ENCODE peak calls at places on chromosomes 5 and 9, in seven cellular contexts. A is pancreas, J is GM23338, I is BE2C, R is tibial artery, Z is gastrocnemius medialis, C is kidney. U is an unnamed sample.
A peak's percentile ranks its signal among the peaks of the same experiment; 100 is the strongest.

GRCh38 chr9:81826541-81826906 is 101.7 kb upstream of the SPATA31D4 start:
- DNase-seq in I (no peak), C (no peak), R (peak; percentile 28), A (no peak), Z (no peak), J (no peak), U (no peak)

GRCh38 chr5:169181785-169182184 is 119.2 kb downstream of the SLIT3 start:
- DNase-seq in Z (no peak), J (no peak), C (no peak), R (no peak), A (no peak), I (no peak), U (no peak)

GRCh38 chr9:134733480-134734232 is 92.1 kb downstream of the COL5A1 start:
- DNase-seq in A (no peak), C (no peak), I (no peak), R (no peak), Z (no peak), J (no peak), U (no peak)

GRCh38 chr5:157729858-157730257 is 1.4 kb upstream of the THG1L start:
- DNase-seq in C (no peak), A (no peak), Z (no peak), I (no peak), R (no peak), J (no peak), U (no peak)

GRCh38 chr5:156450778-156451177 is 123.8 kb downstream of the SGCD start:
- DNase-seq in I (no peak), Z (no peak), A (no peak), R (no peak), C (no peak), J (no peak), U (no peak)

GRCh38 chr5:176843673-176844072 is 33.3 kb downstream of the UNC5A start:
- DNase-seq in A (no peak), Z (no peak), C (peak; percentile 53), R (no peak), J (no peak), I (no peak), U (no peak)

GRCh38 chr5:80033513-80033912 is 1.6 kb upstream of the THBS4 start:
- DNase-seq in A (no peak), Z (no peak), R (no peak), J (no peak), I (no peak), C (no peak), U (no peak)

GRCh38 chr9:20271723-20272122 is 350.6 kb downstream of the MLLT3 start:
- DNase-seq in C (no peak), R (no peak), A (no peak), Z (no peak), J (no peak), I (no peak), U (no peak)

GRCh38 chr9:99140685-99141314 is 35.9 kb downstream of the TGFBR1 start:
- DNase-seq in Z (peak; percentile 26), A (peak; percentile 32), C (no peak), J (peak; percentile 75), R (peak; percentile 35), I (peak; percentile 54), U (no peak)

GRCh38 chr5:138148811-138149210 is 9.6 kb upstream of the NME5 start:
- DNase-seq in A (no peak), I (no peak), C (no peak), R (peak; percentile 42), Z (no peak), J (no peak), U (no peak)

GRCh38 chr5:17445185-17445584 is 52.8 kb upstream of the TAF11L2 start:
- DNase-seq in A (no peak), J (no peak), I (no peak), Z (no peak), R (no peak), C (no peak), U (no peak)

GRCh38 chr9:111959468-111959941 is 62.9 kb downstream of the UGCG start:
- DNase-seq in J (no peak), R (peak; percentile 61), C (peak; percentile 87), A (peak; percentile 42), I (no peak), Z (peak; percentile 87), U (peak; percentile 69)

GRCh38 chr5:82312373-82312856 is 34.3 kb upstream of the RPS23 start:
- DNase-seq in C (no peak), I (peak; percentile 72), Z (peak; percentile 35), J (peak; percentile 90), A (peak; percentile 19), R (peak; percentile 78), U (peak; percentile 87)

GRCh38 chr5:55724276-55724675 is 12.2 kb upstream of the SLC38A9 start:
- DNase-seq in Z (no peak), J (no peak), R (no peak), A (no peak), I (no peak), C (no peak), U (no peak)

GRCh38 chr5:112848116-112848811 is 12.8 kb upstream of the SRP19 start:
- DNase-seq in A (no peak), C (no peak), J (peak; percentile 95), Z (no peak), I (peak; percentile 15), R (no peak), U (no peak)

GRCh38 chr9:125425901-125426515 is 164.4 kb downstream of the GAPVD1 start:
- DNase-seq in C (peak; percentile 51), I (no peak), J (no peak), A (no peak), R (no peak), Z (no peak), U (no peak)

GRCh38 chr9:125425176-125425897 is 163.7 kb downstream of the GAPVD1 start:
- DNase-seq in R (no peak), I (no peak), A (no peak), J (no peak), Z (no peak), C (no peak), U (no peak)

GRCh38 chr9:125422853-125423252 is 161.2 kb downstream of the GAPVD1 start:
- DNase-seq in J (no peak), A (no peak), I (no peak), R (no peak), C (no peak), Z (no peak), U (no peak)

GRCh38 chr9:125421591-125422181 is 160.1 kb downstream of the GAPVD1 start:
- DNase-seq in Z (no peak), C (peak; percentile 61), R (no peak), I (no peak), J (no peak), A (no peak), U (no peak)

DNA sequence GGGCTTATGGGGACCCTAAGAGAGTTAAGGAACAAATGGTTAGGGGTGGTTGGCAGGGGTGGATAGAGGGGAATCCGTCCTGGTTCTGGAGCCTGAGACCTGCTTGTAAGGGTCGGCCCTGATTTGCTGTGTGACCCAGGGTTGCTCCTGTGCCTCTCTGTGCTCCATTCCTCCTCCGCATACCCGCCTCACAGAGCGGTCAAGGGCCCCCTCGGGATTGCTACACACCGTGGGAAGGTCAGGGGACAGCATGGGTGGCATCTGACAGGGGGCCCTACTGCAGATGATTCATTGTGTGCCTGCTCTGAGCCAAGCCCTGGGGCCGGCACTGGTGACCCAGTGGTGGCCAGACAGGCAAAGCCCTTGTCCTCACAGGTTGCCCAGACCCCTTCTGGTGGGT is 162.3 kb downstream of the GAPVD1 start:
- DNase-seq in J (no peak), Z (no peak), I (no peak), C (no peak), A (no peak), R (no peak), U (no peak)
- H3K4me1 ChIP-seq in J (no peaks in the 10 kb centered on the region), Z (no peaks in the 10 kb centered on the region), I (peaks cover under 1% of the 10 kb centered on the region), C (no peaks in the 10 kb centered on the region), A (no peaks in the 10 kb centered on the region), R (no peaks in the 10 kb centered on the region), U (no peaks in the 10 kb centered on the region)

GRCh38 chr9:77751341-77752091 is 103.4 kb upstream of the GNA14 start:
- DNase-seq in C (no peak), R (no peak), J (peak; percentile 87), Z (no peak), A (no peak), I (peak; percentile 72), U (no peak)
- TF ChIP-seq CTCF in C (peak; percentile 44), R (peak; percentile 39), J (peak; percentile 65), Z (peak; percentile 48), A (peak; percentile 31), I (peak; percentile 69), U (peak; percentile 35)

GRCh38 chr5:14534773-14535172 is 46.8 kb upstream of the OTULINL start:
- DNase-seq in Z (no peak), C (no peak), R (no peak), A (no peak), I (no peak), J (peak; percentile 21), U (no peak)
- H3K4me1 ChIP-seq in Z (no peaks in the 10 kb centered on the region), C (peaks cover 6% of the 10 kb centered on the region), R (no peaks in the 10 kb centered on the region), A (no peaks in the 10 kb centered on the region), I (no peaks in the 10 kb centered on the region), J (peaks cover 9% of the 10 kb centered on the region), U (no peaks in the 10 kb centered on the region)

DNA sequence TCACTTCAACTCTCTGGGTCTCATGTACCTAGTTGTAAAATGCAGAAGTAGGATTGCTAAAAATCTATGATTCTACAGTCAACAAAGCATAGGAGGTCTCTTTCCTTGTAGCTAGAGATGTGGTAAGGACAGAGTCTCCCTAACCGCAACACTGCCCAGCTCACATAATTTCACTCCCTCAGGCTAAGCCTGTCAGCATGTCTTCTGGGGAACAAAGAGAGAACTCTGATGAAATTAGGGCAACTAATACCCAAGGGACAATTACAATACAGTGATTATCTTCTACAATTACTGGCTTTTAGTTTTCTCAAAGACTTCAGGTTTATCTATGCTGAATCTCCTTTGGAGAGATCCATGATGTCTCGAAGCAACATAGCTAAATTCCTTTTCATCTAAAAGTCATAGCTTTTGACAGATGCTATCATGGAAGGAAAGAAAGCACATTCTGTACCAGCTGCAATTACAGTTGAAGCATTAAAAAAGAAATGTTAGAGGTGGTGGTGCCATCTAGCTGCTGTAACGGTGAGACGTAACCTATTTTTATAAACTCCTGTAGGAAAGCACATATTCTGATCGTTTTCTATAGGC is 141.1 kb upstream of the TARS1 start:
- DNase-seq in Z (no peak), R (no peak), J (peak; percentile 44), C (no peak), I (no peak), A (no peak), U (no peak)
- TF ChIP-seq CTCF in Z (no peak), R (peak; percentile 38), J (peak; percentile 56), C (peak; percentile 49), I (peak; percentile 28), A (no peak), U (peak; percentile 12)

GRCh38 chr9:129455151-129455995 is 165.5 kb downstream of the C9orf50 start:
- DNase-seq in R (no peak), J (peak; percentile 18), A (no peak), I (peak; percentile 39), C (no peak), Z (no peak), U (no peak)
- H3K4me1 ChIP-seq in R (peaks cover 35% of the 10 kb centered on the region), J (peaks cover 10% of the 10 kb centered on the region), A (peaks cover 13% of the 10 kb centered on the region), I (peaks cover 28% of the 10 kb centered on the region), C (peaks cover 30% of the 10 kb centered on the region), Z (peaks cover 27% of the 10 kb centered on the region), U (peaks cover 15% of the 10 kb centered on the region)

U was measured in ascending aorta.